ENCODE peak calls at places on chromosomes 2 and 18, in nine cellular contexts. M is astrocyte of the spinal cord, F is thyroid gland, G is stomach, C is lower leg skin, P is sigmoid colon, X is fibroblast of pulmonary artery, D is AG10803, E is Panc1. A is an unnamed sample.

GRCh38 chr2:2260691-2261268 is 70.3 kb downstream of the MYT1L start:
- DNase-seq in M (no peak), F (peak; percentile 12), G (no peak), C (no peak), P (no peak), X (no peak), D (no peak), E (no peak), A (no peak)

GRCh38 chr2:197674060-197674459 is 1.3 kb downstream of the RFTN2 start:
- DNase-seq in M (no peak), F (no peak), G (no peak), C (no peak), P (no peak), X (no peak), D (no peak), E (no peak), A (no peak)

GRCh38 chr18:60117321-60117720 is 217.5 kb downstream of the PMAIP1 start:
- DNase-seq in M (no peak), F (no peak), G (no peak), C (no peak), P (no peak), X (no peak), D (no peak), E (no peak), A (no peak)

GRCh38 chr2:40095003-40095402 is 315.9 kb upstream of the THUMPD2 start:
- DNase-seq in M (peak; percentile 81), F (no peak), G (no peak), C (no peak), P (no peak), X (peak; percentile 77), D (peak; percentile 68), E (no peak), A (no peak)

GRCh38 chr2:226124548-226125011 is 675.0 kb downstream of the IRS1 start:
- DNase-seq in M (peak; percentile 33), F (no peak), G (no peak), C (no peak), P (no peak), X (peak; percentile 76), D (peak; percentile 54), E (no peak), A (no peak)

GRCh38 chr2:214593723-214594122 is 182.9 kb downstream of the VWC2L start:
- DNase-seq in M (peak; percentile 94), F (no peak), G (no peak), C (no peak), P (no peak), X (peak; percentile 46), D (no peak), E (no peak), A (no peak)

GRCh38 chr2:17592731-17593409 is 52.4 kb downstream of the VSNL1 start:
- DNase-seq in M (no peak), F (no peak), G (no peak), C (no peak), P (no peak), X (no peak), D (no peak), E (no peak), A (no peak)

GRCh38 chr18:79410171-79410641 is 14.5 kb downstream of the NFATC1 start:
- DNase-seq in M (no peak), F (no peak), G (no peak), C (no peak), P (no peak), X (no peak), D (no peak), E (no peak), A (no peak)

GRCh38 chr2:211093743-211094303 is 537.4 kb downstream of the CPS1 start:
- DNase-seq in M (no peak), F (no peak), G (no peak), C (no peak), P (no peak), X (peak; percentile 9), D (no peak), E (no peak), A (no peak)

GRCh38 chr2:216661639-216662375 is 28.6 kb downstream of the IGFBP2 start:
- DNase-seq in M (no peak), F (no peak), G (no peak), C (no peak), P (no peak), X (no peak), D (peak; percentile 50), E (no peak), A (no peak)

GRCh38 chr2:207235621-207236020 is 69.9 kb upstream of the KLF7 start:
- DNase-seq in M (no peak), F (no peak), G (no peak), C (no peak), P (no peak), X (no peak), D (no peak), E (no peak), A (no peak)

GRCh38 chr2:879540-879939 is 71.1 kb upstream of the SNTG2 start:
- DNase-seq in M (no peak), F (no peak), G (no peak), C (no peak), P (no peak), X (no peak), D (no peak), E (no peak), A (no peak)

GRCh38 chr2:112916145-112916571 is 5.2 kb downstream of the IL37 start:
- DNase-seq in M (no peak), F (no peak), G (no peak), C (no peak), P (no peak), X (no peak), D (no peak), E (no peak), A (no peak)

GRCh38 chr2:26412091-26412673 is 10.5 kb downstream of the DRC1 start:
- DNase-seq in M (no peak), F (no peak), G (no peak), C (no peak), P (no peak), X (peak; percentile 32), D (no peak), E (no peak), A (no peak)

GRCh38 chr18:67359868-67360838 is 156.4 kb downstream of the DSEL start:
- DNase-seq in M (peak; percentile 96), F (no peak), G (no peak), C (peak; percentile 70), P (peak; percentile 81), X (peak; percentile 95), D (peak; percentile 86), E (peak; percentile 81), A (no peak)

GRCh38 chr2:109242222-109242653 is 113.2 kb downstream of the SH3RF3 start:
- DNase-seq in M (no peak), F (peak; percentile 19), G (no peak), C (peak; percentile 33), P (peak; percentile 74), X (no peak), D (peak; percentile 42), E (no peak), A (no peak)

GRCh38 chr2:61371027-61371426 is 99.9 kb downstream of the USP34 start:
- DNase-seq in M (no peak), F (no peak), G (no peak), C (no peak), P (no peak), X (no peak), D (no peak), E (no peak), A (no peak)

GRCh38 chr2:11505652-11506610 is 27.9 kb upstream of the GREB1 start:
- DNase-seq in M (no peak), F (no peak), G (peak; percentile 34), C (no peak), P (no peak), X (no peak), D (no peak), E (no peak), A (no peak)

GRCh38 chr2:11506611-11506969 is 27.3 kb upstream of the GREB1 start:
- DNase-seq in M (no peak), F (no peak), G (no peak), C (no peak), P (no peak), X (no peak), D (no peak), E (no peak), A (no peak)

GRCh38 chr2:11500702-11501303 is 33.0 kb upstream of the GREB1 start:
- DNase-seq in M (no peak), F (no peak), G (no peak), C (no peak), P (no peak), X (no peak), D (no peak), E (no peak), A (no peak)

GRCh38 chr2:11502740-11503292 is 31.0 kb upstream of the GREB1 start:
- DNase-seq in M (no peak), F (no peak), G (no peak), C (no peak), P (no peak), X (no peak), D (no peak), E (no peak), A (no peak)

GRCh38 chr2:11503354-11503927 is 30.4 kb upstream of the GREB1 start:
- DNase-seq in M (no peak), F (no peak), G (no peak), C (no peak), P (no peak), X (no peak), D (no peak), E (no peak), A (no peak)
- TF ChIP-seq CTCF in M (no peak), F (no peak), G (no peak), C (no peak), P (no peak), X (no peak), D (no peak), E (no peak), A (no peak)

GRCh38 chr2:120740765-120741513 is 5.3 kb downstream of the GLI2 start:
- DNase-seq in M (peak; percentile 40), F (no peak), G (no peak), C (no peak), P (no peak), X (no peak), D (no peak), E (no peak), A (no peak)
- H3K4me3 ChIP-seq in M (peak overlapping the region; percentile 14), F (peak overlapping the region; percentile 15), G (peak overlapping the region; percentile 44), C (no peak overlapping the region), P (peak overlapping the region; percentile 49), X (peak overlapping the region; percentile 36), D (peak overlapping the region; percentile 42), E (peak overlapping the region; percentile 46), A (no peak overlapping the region)

GRCh38 chr2:152047826-152048476 is 50.9 kb downstream of the CACNB4 start:
- DNase-seq in M (no peak), F (peak; percentile 5), G (no peak), C (no peak), P (no peak), X (no peak), D (no peak), E (no peak), A (no peak)
- TF ChIP-seq CTCF in M (peak; percentile 20), F (no peak), G (no peak), C (no peak), P (no peak), X (peak; percentile 32), D (peak; percentile 27), E (peak; percentile 71), A (peak; percentile 34)

DNA sequence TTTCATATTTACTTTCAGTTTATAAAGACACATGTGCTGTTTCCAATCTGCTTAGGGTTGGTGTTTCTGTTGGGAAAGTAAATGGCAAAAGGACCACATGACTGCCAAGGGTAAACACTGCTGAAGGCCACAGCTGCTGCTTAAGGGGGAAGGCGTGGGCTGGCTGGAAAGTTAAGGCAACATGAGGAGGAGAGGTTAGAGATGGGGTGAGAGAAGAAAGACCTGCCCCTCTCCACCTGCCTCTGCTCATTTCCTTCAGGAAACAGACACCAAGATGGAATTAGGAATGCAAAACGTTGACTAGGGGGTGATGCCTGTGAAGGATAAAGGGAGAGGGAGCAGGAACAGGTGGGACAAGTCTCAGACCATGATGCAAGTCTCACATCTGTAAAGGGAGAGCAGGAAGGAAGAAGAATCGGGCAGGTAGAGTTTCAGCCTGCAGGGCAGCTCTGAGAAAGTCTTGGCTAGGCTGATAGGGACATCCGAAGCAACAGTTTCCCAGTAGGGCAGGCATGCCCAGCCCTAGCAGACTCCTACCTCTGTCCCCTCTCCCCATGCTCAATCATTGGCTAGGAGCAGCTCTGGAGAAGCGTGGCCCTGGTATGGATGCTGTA is 86.0 kb downstream of the CDC42EP3 start:
- DNase-seq in M (no peak), F (no peak), G (peak; percentile 66), C (no peak), P (no peak), X (no peak), D (no peak), E (no peak), A (no peak)
- H3K4me3 ChIP-seq in M (no peak overlapping the region), F (no peak overlapping the region), G (no peak overlapping the region), C (no peak overlapping the region), P (no peak overlapping the region), X (no peak overlapping the region), D (no peak overlapping the region), E (no peak overlapping the region), A (no peak overlapping the region)